ENCODE peak calls at places on chromosomes 1 and 21, in seven cellular contexts. L, G, I, Y, B, F and M are unnamed samples.
A peak's percentile ranks its signal among the peaks of the same experiment; 100 is the strongest.

GRCh38 chr1:42392255-42392654 is 11.7 kb downstream of the RIMKLA start:
- DNase-seq in L (no peak), G (no peak), I (no peak), Y (no peak), B (no peak), F (peak; percentile 28), M (no peak)

GRCh38 chr1:165143437-165144065 is 213.0 kb downstream of the LMX1A start:
- DNase-seq in L (no peak), G (no peak), I (peak; percentile 32), Y (peak; percentile 67), B (no peak), F (peak; percentile 66), M (no peak)

GRCh38 chr1:157073944-157074685 is 25.5 kb downstream of the ETV3L start:
- DNase-seq in L (no peak), G (peak; percentile 56), I (peak; percentile 77), Y (peak; percentile 85), B (peak; percentile 72), F (peak; percentile 49), M (no peak)

GRCh38 chr1:234108921-234109320 is 204.4 kb downstream of the SLC35F3 start:
- DNase-seq in L (no peak), G (peak; percentile 61), I (no peak), Y (no peak), B (no peak), F (peak; percentile 93), M (no peak)

GRCh38 chr1:228163776-228164534 is 1.6 kb upstream of the IBA57 start:
- DNase-seq in L (no peak), G (no peak), I (no peak), Y (peak; percentile 55), B (no peak), F (no peak), M (no peak)

GRCh38 chr1:22806584-22806983 is 95.9 kb downstream of the EPHB2 start:
- DNase-seq in L (no peak), G (no peak), I (no peak), Y (no peak), B (no peak), F (no peak), M (no peak)

GRCh38 chr1:47978486-47978885 is 18.7 kb downstream of the TRABD2B start:
- DNase-seq in L (no peak), G (no peak), I (no peak), Y (no peak), B (no peak), F (no peak), M (no peak)

GRCh38 chr1:11194407-11195176 is 5.4 kb downstream of the ANGPTL7 start:
- DNase-seq in L (no peak), G (no peak), I (no peak), Y (no peak), B (no peak), F (no peak), M (no peak)

GRCh38 chr1:156440689-156441437 is 59.7 kb downstream of the MEF2D start:
- DNase-seq in L (no peak), G (no peak), I (no peak), Y (no peak), B (no peak), F (no peak), M (no peak)

GRCh38 chr1:148362141-148362929 is 120.8 kb downstream of the PPIAL4G start:
- DNase-seq in L (no peak), G (no peak), I (peak; percentile 29), Y (no peak), B (no peak), F (no peak), M (no peak)

GRCh38 chr1:106268070-106268469 is 788.4 kb upstream of the PRMT6 start:
- DNase-seq in L (no peak), G (no peak), I (no peak), Y (no peak), B (no peak), F (peak; percentile 71), M (no peak)

GRCh38 chr1:247332901-247333361 is 1.3 kb upstream of the ZNF496 start:
- DNase-seq in L (no peak), G (no peak), I (peak; percentile 38), Y (peak; percentile 61), B (no peak), F (peak; percentile 50), M (no peak)

GRCh38 chr1:152745289-152745704 is 12.5 kb upstream of the KPRP start:
- DNase-seq in L (no peak), G (no peak), I (no peak), Y (no peak), B (no peak), F (peak; percentile 65), M (no peak)

GRCh38 chr1:226518375-226518774 is 30.2 kb upstream of the STUM start:
- DNase-seq in L (no peak), G (no peak), I (no peak), Y (no peak), B (no peak), F (no peak), M (no peak)

GRCh38 chr1:89855413-89856123 is 34.7 kb downstream of the LRRC8D start:
- DNase-seq in L (no peak), G (no peak), I (no peak), Y (no peak), B (no peak), F (peak; percentile 51), M (no peak)

GRCh38 chr1:2610036-2610720 is 22.6 kb downstream of the MMEL1 start:
- DNase-seq in L (no peak), G (no peak), I (no peak), Y (peak; percentile 42), B (no peak), F (no peak), M (peak; percentile 67)

GRCh38 chr21:44433791-44434567 is 21.3 kb upstream of the LRRC3 start:
- DNase-seq in L (no peak), G (no peak), I (no peak), Y (peak; percentile 41), B (peak; percentile 8), F (no peak), M (peak; percentile 43)

GRCh38 chr1:181423301-181423918 is 59.9 kb upstream of the CACNA1E start:
- DNase-seq in L (no peak), G (peak; percentile 61), I (peak; percentile 38), Y (no peak), B (peak; percentile 36), F (peak; percentile 51), M (no peak)

GRCh38 chr1:238063454-238063853 is 172.7 kb upstream of the ZP4 start:
- DNase-seq in L (no peak), G (no peak), I (no peak), Y (no peak), B (no peak), F (peak; percentile 90), M (no peak)

GRCh38 chr1:7491089-7491817 is 279.8 kb upstream of the VAMP3 start:
- DNase-seq in L (no peak), G (no peak), I (no peak), Y (no peak), B (no peak), F (peak; percentile 5), M (no peak)

GRCh38 chr1:20110679-20111078 is 8.7 kb downstream of the PLA2G2D start:
- DNase-seq in L (no peak), G (no peak), I (no peak), Y (no peak), B (no peak), F (peak; percentile 62), M (no peak)

GRCh38 chr1:21012937-21013336 is 163.8 kb downstream of the EIF4G3 start:
- DNase-seq in L (no peak), G (no peak), I (no peak), Y (no peak), B (no peak), F (no peak), M (no peak)

GRCh38 chr1:160544647-160545046 is 21.6 kb upstream of the SLAMF6 start:
- DNase-seq in L (no peak), G (no peak), I (no peak), Y (no peak), B (no peak), F (peak; percentile 37), M (no peak)

GRCh38 chr1:19357299-19357698 is 45.2 kb downstream of the SLC66A1 start:
- DNase-seq in L (no peak), G (no peak), I (no peak), Y (no peak), B (no peak), F (no peak), M (no peak)

DNA sequence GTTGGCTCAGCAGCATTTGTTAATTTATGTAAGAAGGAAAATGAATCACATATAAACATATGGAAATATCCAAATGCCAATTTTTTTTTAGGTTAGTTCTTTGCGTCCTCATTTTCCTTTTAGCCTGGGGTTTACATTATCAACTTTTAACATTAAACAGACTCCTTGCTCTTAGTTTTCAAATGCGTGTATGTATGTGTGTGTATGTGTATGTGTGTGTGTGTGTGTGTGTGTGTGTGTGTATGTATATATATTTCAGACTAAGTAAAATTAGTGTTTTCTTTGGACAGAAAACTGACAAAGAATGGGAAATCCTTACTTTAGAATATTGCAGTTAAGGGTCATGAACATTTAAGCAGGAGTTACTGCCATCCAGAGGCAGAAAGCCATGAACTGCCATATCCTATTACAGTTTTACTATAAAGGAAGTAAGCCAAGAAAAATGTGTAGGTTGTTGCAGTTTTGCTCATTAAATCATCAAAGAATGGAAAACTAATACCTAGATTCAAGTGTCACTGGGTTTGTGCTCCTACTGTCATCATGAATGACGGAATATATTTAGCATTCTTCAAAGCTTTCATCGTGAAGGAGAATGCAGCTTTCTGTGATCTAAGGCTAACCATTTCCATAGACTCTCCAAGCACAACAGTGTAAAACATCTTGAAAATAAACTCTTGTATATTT is 477.0 kb upstream of the NR5A2 start:
- DNase-seq in L (no peak), G (no peak), I (no peak), Y (no peak), B (no peak), F (peak; percentile 38), M (no peak)
- TF ChIP-seq CTCF in L (no peak), G (no peak), I (no peak), Y (no peak), B (no peak), F (peak; percentile 39), M (no peak)

DNA sequence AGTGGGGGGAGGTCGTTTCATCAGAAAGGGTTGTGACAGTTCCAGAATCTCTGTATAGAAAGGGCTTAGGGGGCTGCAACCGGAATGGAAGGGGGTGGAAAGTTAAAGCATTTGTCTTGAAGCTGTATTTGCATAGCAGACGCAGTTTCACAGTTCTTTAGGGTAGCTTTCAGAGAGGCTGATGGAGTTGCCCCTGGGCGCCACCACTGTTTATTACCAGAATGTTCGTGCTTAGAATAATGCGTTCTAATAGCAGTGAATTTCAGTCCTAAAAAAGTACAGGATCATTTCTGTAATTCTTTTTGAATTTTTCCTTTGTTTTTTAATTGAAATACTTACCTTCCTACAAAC is 1.3 kb downstream of the EXO1 start:
- DNase-seq in L (no peak), G (no peak), I (no peak), Y (no peak), B (no peak), F (no peak), M (no peak)
- H3K4me3 ChIP-seq in L (no peak overlapping the region), G (peak overlapping the region; percentile 81), I (no peak overlapping the region), Y (no peak overlapping the region), B (no peak overlapping the region), F (peak overlapping the region; percentile 84), M (no peak overlapping the region)

DNA sequence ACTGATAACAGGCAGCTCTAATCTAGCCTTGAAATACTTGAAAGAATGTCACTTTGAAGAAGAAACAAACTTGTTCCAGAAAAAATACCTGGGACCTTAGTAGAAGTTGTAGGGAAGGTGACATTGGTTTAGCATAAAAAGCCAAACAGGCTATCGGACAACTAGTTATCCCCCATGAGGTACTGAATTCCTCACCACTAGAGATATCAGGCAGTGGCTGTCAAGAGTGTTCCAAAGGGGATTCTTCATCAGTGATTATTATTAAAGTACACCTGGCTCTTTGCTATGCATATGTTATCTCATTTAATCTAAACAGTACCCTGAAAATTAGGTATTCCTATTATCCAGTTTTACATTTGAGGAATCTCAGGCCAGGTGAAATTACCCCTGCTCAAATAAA is 13.1 kb upstream of the HMGN2 start:
- DNase-seq in L (no peak), G (no peak), I (no peak), Y (no peak), B (no peak), F (no peak), M (no peak)
- H3K27ac ChIP-seq in L (no peak overlapping the region), G (no peak overlapping the region), I (no peak overlapping the region), Y (peak overlapping the region; percentile 2), B (peak overlapping the region; percentile 81), F (no peak overlapping the region), M (no peak overlapping the region)

GRCh38 chr1:6041432-6042062 is 4.1 kb upstream of the KCNAB2 start:
- DNase-seq in L (no peak), G (peak; percentile 38), I (peak; percentile 32), Y (no peak), B (no peak), F (peak; percentile 63), M (no peak)
- TF ChIP-seq CTCF in L (no peak), G (peak; percentile 30), I (peak; percentile 18), Y (peak; percentile 40), B (peak; percentile 58), F (peak; percentile 94), M (no peak)